ENCODE peak calls at places on chromosomes 2 and 18, in five cellular contexts. One of them, this sample, is unnamed.

GRCh38 chr2:195307751-195308150 is 349.3 kb upstream of the SLC39A10 start:
- DNase-seq in CD4-positive, CD25-positive, alpha-beta regulatory T cell: no peak
- DNase-seq in heart left ventricle: no peak
- DNase-seq in fibroblast of lung: no peak
- DNase-seq in PC-3: peak; percentile 14
- DNase-seq in this sample: no peak

GRCh38 chr2:195533771-195534642 is 123.0 kb upstream of the SLC39A10 start:
- DNase-seq in CD4-positive, CD25-positive, alpha-beta regulatory T cell: peak; percentile 36
- DNase-seq in heart left ventricle: peak; percentile 46
- DNase-seq in fibroblast of lung: peak; percentile 96
- DNase-seq in PC-3: peak; percentile 66
- DNase-seq in this sample: no peak

GRCh38 chr18:48455555-48456478 is 46.6 kb upstream of the ZBTB7C start:
- DNase-seq in CD4-positive, CD25-positive, alpha-beta regulatory T cell: no peak
- DNase-seq in heart left ventricle: no peak
- DNase-seq in fibroblast of lung: peak; percentile 99
- DNase-seq in PC-3: peak; percentile 74
- DNase-seq in this sample: peak; percentile 28

GRCh38 chr2:104658149-104658839 is 195.6 kb upstream of the POU3F3 start:
- DNase-seq in CD4-positive, CD25-positive, alpha-beta regulatory T cell: no peak
- DNase-seq in heart left ventricle: peak; percentile 65
- DNase-seq in fibroblast of lung: peak; percentile 30
- DNase-seq in PC-3: no peak
- DNase-seq in this sample: no peak

GRCh38 chr2:24919977-24920812 is at the start of gene ADCY3:
- DNase-seq in CD4-positive, CD25-positive, alpha-beta regulatory T cell: peak; percentile 56
- DNase-seq in heart left ventricle: peak; percentile 56
- DNase-seq in fibroblast of lung: peak; percentile 35
- DNase-seq in PC-3: peak; percentile 46
- DNase-seq in this sample: peak; percentile 51

GRCh38 chr2:136247204-136247990 is 129.4 kb upstream of the CXCR4 start:
- DNase-seq in CD4-positive, CD25-positive, alpha-beta regulatory T cell: no peak
- DNase-seq in heart left ventricle: no peak
- DNase-seq in fibroblast of lung: peak; percentile 68
- DNase-seq in PC-3: peak; percentile 8
- DNase-seq in this sample: no peak

GRCh38 chr2:150374562-150374961 is 112.9 kb downstream of the RND3 start:
- DNase-seq in CD4-positive, CD25-positive, alpha-beta regulatory T cell: no peak
- DNase-seq in heart left ventricle: no peak
- DNase-seq in fibroblast of lung: no peak
- DNase-seq in PC-3: no peak
- DNase-seq in this sample: no peak

GRCh38 chr18:55539240-55539639 is 48.8 kb downstream of the TCF4 start:
- DNase-seq in CD4-positive, CD25-positive, alpha-beta regulatory T cell: no peak
- DNase-seq in heart left ventricle: no peak
- DNase-seq in fibroblast of lung: peak; percentile 74
- DNase-seq in PC-3: peak; percentile 25
- DNase-seq in this sample: no peak

GRCh38 chr2:156182132-156182531 is 150.4 kb downstream of the NR4A2 start:
- DNase-seq in CD4-positive, CD25-positive, alpha-beta regulatory T cell: no peak
- DNase-seq in heart left ventricle: no peak
- DNase-seq in fibroblast of lung: no peak
- DNase-seq in PC-3: peak; percentile 98
- DNase-seq in this sample: no peak

GRCh38 chr2:95313296-95314265 is 16.4 kb downstream of the KCNIP3 start:
- DNase-seq in CD4-positive, CD25-positive, alpha-beta regulatory T cell: no peak
- DNase-seq in heart left ventricle: no peak
- DNase-seq in fibroblast of lung: no peak
- DNase-seq in PC-3: peak; percentile 77
- DNase-seq in this sample: no peak

GRCh38 chr2:41972819-41973218 is 75.0 kb upstream of the PKDCC start:
- DNase-seq in CD4-positive, CD25-positive, alpha-beta regulatory T cell: no peak
- DNase-seq in heart left ventricle: no peak
- DNase-seq in fibroblast of lung: no peak
- DNase-seq in PC-3: no peak
- DNase-seq in this sample: no peak

GRCh38 chr2:199312931-199313330 is 144.8 kb downstream of the SATB2 start:
- DNase-seq in CD4-positive, CD25-positive, alpha-beta regulatory T cell: no peak
- DNase-seq in heart left ventricle: no peak
- DNase-seq in fibroblast of lung: no peak
- DNase-seq in PC-3: no peak
- DNase-seq in this sample: no peak

GRCh38 chr18:50312296-50313030 is 25.0 kb upstream of the CXXC1 start:
- DNase-seq in CD4-positive, CD25-positive, alpha-beta regulatory T cell: no peak
- DNase-seq in heart left ventricle: no peak
- DNase-seq in fibroblast of lung: no peak
- DNase-seq in PC-3: no peak
- DNase-seq in this sample: no peak

GRCh38 chr18:10169064-10169562 is 255.3 kb downstream of the VAPA start:
- DNase-seq in CD4-positive, CD25-positive, alpha-beta regulatory T cell: no peak
- DNase-seq in heart left ventricle: no peak
- DNase-seq in fibroblast of lung: peak; percentile 79
- DNase-seq in PC-3: peak; percentile 62
- DNase-seq in this sample: no peak

GRCh38 chr2:83742117-83742782 is 716.8 kb downstream of the SUCLG1 start:
- DNase-seq in CD4-positive, CD25-positive, alpha-beta regulatory T cell: no peak
- DNase-seq in heart left ventricle: no peak
- DNase-seq in fibroblast of lung: peak; percentile 0
- DNase-seq in PC-3: no peak
- DNase-seq in this sample: no peak

GRCh38 chr18:59159986-59160385 is 20.3 kb downstream of the SEC11C start:
- DNase-seq in CD4-positive, CD25-positive, alpha-beta regulatory T cell: no peak
- DNase-seq in heart left ventricle: no peak
- DNase-seq in fibroblast of lung: no peak
- DNase-seq in PC-3: no peak
- DNase-seq in this sample: no peak

GRCh38 chr2:119756837-119757236 is 2.9 kb upstream of the PTPN4 start:
- DNase-seq in CD4-positive, CD25-positive, alpha-beta regulatory T cell: no peak
- DNase-seq in heart left ventricle: peak; percentile 46
- DNase-seq in fibroblast of lung: peak; percentile 94
- DNase-seq in PC-3: peak; percentile 76
- DNase-seq in this sample: no peak

GRCh38 chr2:108418416-108418815 is 30.6 kb upstream of the GCC2 start:
- DNase-seq in CD4-positive, CD25-positive, alpha-beta regulatory T cell: no peak
- DNase-seq in heart left ventricle: no peak
- DNase-seq in fibroblast of lung: no peak
- DNase-seq in PC-3: no peak
- DNase-seq in this sample: no peak

GRCh38 chr2:39516347-39517101 is 79.4 kb upstream of the MAP4K3 start:
- DNase-seq in CD4-positive, CD25-positive, alpha-beta regulatory T cell: no peak
- DNase-seq in heart left ventricle: peak; percentile 48
- DNase-seq in fibroblast of lung: peak; percentile 55
- DNase-seq in PC-3: no peak
- DNase-seq in this sample: no peak

GRCh38 chr2:172335731-172336130 is 91.7 kb upstream of the ITGA6 start:
- DNase-seq in CD4-positive, CD25-positive, alpha-beta regulatory T cell: no peak
- DNase-seq in heart left ventricle: no peak
- DNase-seq in fibroblast of lung: no peak
- DNase-seq in PC-3: no peak
- DNase-seq in this sample: no peak

GRCh38 chr18:62898359-62898758 is 183.0 kb downstream of the PHLPP1 start:
- DNase-seq in CD4-positive, CD25-positive, alpha-beta regulatory T cell: no peak
- DNase-seq in heart left ventricle: no peak
- DNase-seq in fibroblast of lung: no peak
- DNase-seq in PC-3: no peak
- DNase-seq in this sample: no peak

GRCh38 chr2:19473415-19473814 is 115.0 kb upstream of the OSR1 start:
- DNase-seq in CD4-positive, CD25-positive, alpha-beta regulatory T cell: no peak
- DNase-seq in heart left ventricle: no peak
- DNase-seq in fibroblast of lung: no peak
- DNase-seq in PC-3: no peak
- DNase-seq in this sample: no peak

GRCh38 chr18:24497052-24497754 is 36.8 kb downstream of the HRH4 start:
- DNase-seq in CD4-positive, CD25-positive, alpha-beta regulatory T cell: no peak
- DNase-seq in heart left ventricle: no peak
- DNase-seq in fibroblast of lung: peak; percentile 79
- DNase-seq in PC-3: no peak
- DNase-seq in this sample: no peak

GRCh38 chr2:237883951-237884392 is 24.5 kb downstream of the RAMP1 start:
- DNase-seq in CD4-positive, CD25-positive, alpha-beta regulatory T cell: no peak
- DNase-seq in heart left ventricle: no peak
- DNase-seq in fibroblast of lung: no peak
- DNase-seq in PC-3: no peak
- DNase-seq in this sample: no peak

GRCh38 chr2:127590386-127591190 is 55.1 kb downstream of the MYO7B start:
- DNase-seq in CD4-positive, CD25-positive, alpha-beta regulatory T cell: no peak
- DNase-seq in heart left ventricle: peak; percentile 6
- DNase-seq in fibroblast of lung: no peak
- DNase-seq in PC-3: no peak
- DNase-seq in this sample: no peak

DNA sequence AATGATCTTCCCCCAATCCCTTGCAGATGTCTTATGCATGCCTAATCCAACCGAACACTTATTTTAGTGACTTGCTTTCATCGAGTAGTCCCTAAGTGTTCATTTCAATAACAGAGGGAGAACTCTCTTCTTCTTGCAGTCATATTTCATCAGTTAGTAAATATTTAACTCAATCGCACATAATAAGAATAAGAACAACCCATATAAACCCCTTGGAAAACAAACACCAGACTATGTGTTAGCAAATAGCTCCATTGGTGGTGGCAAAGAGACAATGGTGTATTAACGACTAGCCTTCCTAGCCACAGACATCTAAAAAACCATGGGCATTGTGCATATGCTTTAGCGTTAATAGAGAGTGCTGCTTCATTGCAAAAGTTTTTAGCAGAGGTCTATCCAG is 725.8 kb downstream of the BCL11A start:
- DNase-seq in CD4-positive, CD25-positive, alpha-beta regulatory T cell: no peak
- DNase-seq in heart left ventricle: no peak
- DNase-seq in fibroblast of lung: no peak
- DNase-seq in PC-3: no peak
- DNase-seq in this sample: no peak
- H3K36me3 ChIP-seq in CD4-positive, CD25-positive, alpha-beta regulatory T cell: no peaks in the 10 kb centered on the region
- H3K36me3 ChIP-seq in heart left ventricle: no peaks in the 10 kb centered on the region
- H3K36me3 ChIP-seq in fibroblast of lung: no peaks in the 10 kb centered on the region
- H3K36me3 ChIP-seq in PC-3: no peaks in the 10 kb centered on the region
- H3K36me3 ChIP-seq in this sample: no peaks in the 10 kb centered on the region

DNA sequence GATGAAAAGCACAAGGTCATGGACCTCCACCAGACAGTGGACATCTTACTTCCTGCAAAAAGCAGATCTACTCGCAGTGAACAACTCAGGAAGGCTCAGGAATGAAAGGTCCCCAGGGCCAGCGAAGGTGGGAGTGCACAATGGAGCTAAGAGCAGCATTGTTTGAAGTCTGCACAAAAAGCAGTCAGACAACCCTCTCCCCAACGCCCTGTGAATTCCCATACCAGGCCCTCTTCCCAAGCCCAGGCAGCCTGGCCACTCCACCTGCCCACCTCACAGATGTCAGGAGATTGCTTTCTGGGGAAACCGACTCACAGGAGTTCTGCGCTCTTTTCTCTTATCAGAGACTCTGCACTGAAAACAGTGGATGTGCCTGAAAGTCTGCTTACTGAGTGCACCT is 34.8 kb downstream of the ST8SIA5 start:
- DNase-seq in CD4-positive, CD25-positive, alpha-beta regulatory T cell: no peak
- DNase-seq in heart left ventricle: no peak
- DNase-seq in fibroblast of lung: no peak
- DNase-seq in PC-3: no peak
- DNase-seq in this sample: no peak
- H3K27ac ChIP-seq in CD4-positive, CD25-positive, alpha-beta regulatory T cell: no peak overlapping the region
- H3K27ac ChIP-seq in heart left ventricle: no peak overlapping the region
- H3K27ac ChIP-seq in fibroblast of lung: no peak overlapping the region
- H3K27ac ChIP-seq in PC-3: no peak overlapping the region
- H3K27ac ChIP-seq in this sample: no peak overlapping the region

DNA sequence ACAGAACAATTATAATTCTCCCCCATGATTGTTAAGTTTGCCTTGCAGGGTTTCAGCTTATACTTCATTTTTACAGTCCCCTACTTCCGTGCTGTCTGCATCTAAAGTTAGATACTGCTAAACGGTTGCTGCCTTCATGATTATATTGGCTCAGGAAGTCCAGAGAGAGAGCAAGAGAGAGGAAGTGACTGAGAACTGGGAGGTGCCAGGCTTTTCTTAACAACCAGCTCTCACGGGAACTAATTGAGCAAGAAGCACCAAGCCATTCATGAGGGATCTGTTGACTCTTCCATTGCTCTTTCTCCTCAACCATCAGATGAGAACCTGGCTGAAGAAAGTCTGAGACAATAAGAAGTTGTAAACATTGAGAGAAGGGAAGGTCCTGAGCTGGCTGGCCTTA is 125.5 kb upstream of the SIX2 start:
- DNase-seq in CD4-positive, CD25-positive, alpha-beta regulatory T cell: no peak
- DNase-seq in heart left ventricle: no peak
- DNase-seq in fibroblast of lung: no peak
- DNase-seq in PC-3: no peak
- DNase-seq in this sample: no peak
- H3K4me1 ChIP-seq in CD4-positive, CD25-positive, alpha-beta regulatory T cell: no peaks in the 10 kb centered on the region
- H3K4me1 ChIP-seq in heart left ventricle: no peaks in the 10 kb centered on the region
- H3K4me1 ChIP-seq in fibroblast of lung: no peaks in the 10 kb centered on the region
- H3K4me1 ChIP-seq in PC-3: peaks cover 26% of the 10 kb centered on the region
- H3K4me1 ChIP-seq in this sample: no peaks in the 10 kb centered on the region

DNA sequence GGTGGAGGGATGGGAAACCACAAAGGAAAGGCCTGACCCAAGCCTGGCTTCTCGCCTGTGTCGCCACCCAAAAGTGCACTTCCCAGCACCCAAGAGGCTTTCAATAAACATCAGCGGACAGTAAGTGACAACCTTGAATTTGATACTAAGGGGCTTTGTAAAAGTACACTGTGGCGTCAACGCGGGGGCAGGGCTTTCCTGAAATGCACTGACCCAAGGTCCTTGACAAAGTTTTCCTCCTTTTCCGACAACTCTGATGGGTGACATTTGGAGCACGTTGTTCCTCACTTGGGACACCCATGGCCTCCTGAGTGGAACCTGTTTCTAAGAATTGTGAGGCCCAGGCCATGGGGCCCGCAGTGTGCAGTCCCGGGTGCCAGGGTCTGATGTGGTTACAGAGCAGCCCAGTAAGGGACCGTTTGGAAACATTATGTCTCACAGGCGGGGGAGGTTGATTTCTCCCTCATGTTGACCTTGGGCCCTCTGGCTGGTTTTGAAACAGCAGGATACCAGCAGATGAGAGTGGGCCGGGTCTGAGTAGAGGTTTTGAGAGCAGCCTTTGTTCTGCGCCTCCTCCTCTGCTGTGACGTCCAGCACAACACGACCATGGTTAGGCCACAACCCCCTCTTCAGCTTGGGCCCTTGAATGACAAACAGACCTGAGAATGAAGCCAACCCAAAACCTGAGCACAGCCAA is 2.8 kb upstream of the ZBTB14 start:
- DNase-seq in CD4-positive, CD25-positive, alpha-beta regulatory T cell: no peak
- DNase-seq in heart left ventricle: no peak
- DNase-seq in fibroblast of lung: no peak
- DNase-seq in PC-3: no peak
- DNase-seq in this sample: no peak
- H3K36me3 ChIP-seq in CD4-positive, CD25-positive, alpha-beta regulatory T cell: no peaks in the 10 kb centered on the region
- H3K36me3 ChIP-seq in heart left ventricle: no peaks in the 10 kb centered on the region
- H3K36me3 ChIP-seq in fibroblast of lung: no peaks in the 10 kb centered on the region
- H3K36me3 ChIP-seq in PC-3: no peaks in the 10 kb centered on the region
- H3K36me3 ChIP-seq in this sample: no peaks in the 10 kb centered on the region

GRCh38 chr2:10396464-10396863 is 51.7 kb downstream of the ODC1 start:
- DNase-seq in CD4-positive, CD25-positive, alpha-beta regulatory T cell: no peak
- DNase-seq in heart left ventricle: no peak
- DNase-seq in fibroblast of lung: no peak
- DNase-seq in PC-3: no peak
- DNase-seq in this sample: no peak
- H3K27ac ChIP-seq in CD4-positive, CD25-positive, alpha-beta regulatory T cell: no peak overlapping the region
- H3K27ac ChIP-seq in heart left ventricle: no peak overlapping the region
- H3K27ac ChIP-seq in fibroblast of lung: no peak overlapping the region
- H3K27ac ChIP-seq in PC-3: no peak overlapping the region
- H3K27ac ChIP-seq in this sample: no peak overlapping the region

GRCh38 chr2:70091816-70092215 is 4.5 kb downstream of the PCBP1 start:
- DNase-seq in CD4-positive, CD25-positive, alpha-beta regulatory T cell: peak; percentile 41
- DNase-seq in heart left ventricle: no peak
- DNase-seq in fibroblast of lung: no peak
- DNase-seq in PC-3: no peak
- DNase-seq in this sample: no peak
- H3K4me1 ChIP-seq in CD4-positive, CD25-positive, alpha-beta regulatory T cell: peaks cover 64% of the 10 kb centered on the region
- H3K4me1 ChIP-seq in heart left ventricle: peaks cover 12% of the 10 kb centered on the region
- H3K4me1 ChIP-seq in fibroblast of lung: peaks cover 8% of the 10 kb centered on the region
- H3K4me1 ChIP-seq in PC-3: peaks cover 26% of the 10 kb centered on the region
- H3K4me1 ChIP-seq in this sample: peaks cover 48% of the 10 kb centered on the region

This sample was measured in effector memory CD4-positive, alpha-beta T cell.